ENCODE peak calls at places on chromosomes 13 and 19, in six cellular contexts. One of them, this sample, is unnamed.

GRCh38 chr13:24032674-24033073 is 127.8 kb upstream of the SPATA13 start:
- DNase-seq in astrocyte of the spinal cord: peak; percentile 8
- DNase-seq in IMR-90: peak; percentile 34
- DNase-seq in fibroblast of lung: peak; percentile 64
- DNase-seq in upper lobe of right lung: no peak
- DNase-seq in brain microvascular endothelial cell: no peak
- DNase-seq in this sample: no peak

GRCh38 chr13:37656247-37656940 is 57.8 kb upstream of the POSTN start:
- DNase-seq in astrocyte of the spinal cord: peak; percentile 95
- DNase-seq in brain microvascular endothelial cell: peak; percentile 95
- DNase-seq in upper lobe of right lung: no peak
- DNase-seq in fibroblast of lung: peak; percentile 99
- DNase-seq in IMR-90: peak; percentile 99
- DNase-seq in this sample: no peak

GRCh38 chr13:28568286-28568685 is 73.4 kb upstream of the FLT1 start:
- DNase-seq in brain microvascular endothelial cell: no peak
- DNase-seq in IMR-90: peak; percentile 62
- DNase-seq in astrocyte of the spinal cord: no peak
- DNase-seq in upper lobe of right lung: peak; percentile 71
- DNase-seq in fibroblast of lung: peak; percentile 11
- DNase-seq in this sample: peak; percentile 21

GRCh38 chr13:56019606-56020005 is 1121.1 kb upstream of the PRR20A start:
- DNase-seq in IMR-90: no peak
- DNase-seq in astrocyte of the spinal cord: no peak
- DNase-seq in upper lobe of right lung: no peak
- DNase-seq in brain microvascular endothelial cell: no peak
- DNase-seq in fibroblast of lung: no peak
- DNase-seq in this sample: no peak

GRCh38 chr13:44801990-44802389 is 187.3 kb downstream of the NUFIP1 start:
- DNase-seq in fibroblast of lung: peak; percentile 82
- DNase-seq in upper lobe of right lung: no peak
- DNase-seq in astrocyte of the spinal cord: peak; percentile 83
- DNase-seq in brain microvascular endothelial cell: peak; percentile 76
- DNase-seq in IMR-90: peak; percentile 89
- DNase-seq in this sample: no peak

GRCh38 chr13:50908371-50908770 is 1.2 kb upstream of the RNASEH2B start:
- DNase-seq in fibroblast of lung: no peak
- DNase-seq in IMR-90: no peak
- DNase-seq in upper lobe of right lung: no peak
- DNase-seq in astrocyte of the spinal cord: no peak
- DNase-seq in brain microvascular endothelial cell: no peak
- DNase-seq in this sample: peak; percentile 68

GRCh38 chr19:47581605-47582319 is 8.8 kb upstream of the ZNF541 start:
- DNase-seq in fibroblast of lung: no peak
- DNase-seq in astrocyte of the spinal cord: no peak
- DNase-seq in upper lobe of right lung: peak; percentile 79
- DNase-seq in IMR-90: no peak
- DNase-seq in brain microvascular endothelial cell: no peak
- DNase-seq in this sample: no peak

GRCh38 chr19:21586341-21587116 is 81.1 kb downstream of the ZNF429 start:
- DNase-seq in upper lobe of right lung: peak; percentile 70
- DNase-seq in brain microvascular endothelial cell: no peak
- DNase-seq in IMR-90: no peak
- DNase-seq in fibroblast of lung: no peak
- DNase-seq in astrocyte of the spinal cord: no peak
- DNase-seq in this sample: no peak

GRCh38 chr13:28358673-28359072 is 136.3 kb downstream of the FLT1 start:
- DNase-seq in IMR-90: no peak
- DNase-seq in astrocyte of the spinal cord: no peak
- DNase-seq in upper lobe of right lung: no peak
- DNase-seq in brain microvascular endothelial cell: no peak
- DNase-seq in fibroblast of lung: no peak
- DNase-seq in this sample: no peak

GRCh38 chr13:51682691-51683090 is 98.4 kb downstream of the WDFY2 start:
- DNase-seq in brain microvascular endothelial cell: no peak
- DNase-seq in upper lobe of right lung: no peak
- DNase-seq in IMR-90: peak; percentile 27
- DNase-seq in fibroblast of lung: no peak
- DNase-seq in astrocyte of the spinal cord: no peak
- DNase-seq in this sample: no peak

GRCh38 chr19:27746691-27747380 is 1466.1 kb downstream of the UQCRFS1 start:
- DNase-seq in brain microvascular endothelial cell: peak; percentile 9
- DNase-seq in upper lobe of right lung: peak; percentile 63
- DNase-seq in fibroblast of lung: peak; percentile 38
- DNase-seq in IMR-90: peak; percentile 1
- DNase-seq in astrocyte of the spinal cord: no peak
- DNase-seq in this sample: no peak

GRCh38 chr19:3783660-3784584 is 2.3 kb downstream of the MATK start:
- DNase-seq in fibroblast of lung: no peak
- DNase-seq in astrocyte of the spinal cord: no peak
- DNase-seq in brain microvascular endothelial cell: no peak
- DNase-seq in IMR-90: no peak
- DNase-seq in upper lobe of right lung: peak; percentile 64
- DNase-seq in this sample: no peak

GRCh38 chr19:27793644-27794443 is 1419.1 kb downstream of the UQCRFS1 start:
- DNase-seq in upper lobe of right lung: peak; percentile 97
- DNase-seq in IMR-90: peak; percentile 93
- DNase-seq in astrocyte of the spinal cord: peak; percentile 96
- DNase-seq in fibroblast of lung: peak; percentile 95
- DNase-seq in brain microvascular endothelial cell: peak; percentile 95
- DNase-seq in this sample: peak; percentile 91

GRCh38 chr13:42990147-42990990 is 1.7 kb downstream of the EPSTI1 start:
- DNase-seq in astrocyte of the spinal cord: peak; percentile 75
- DNase-seq in brain microvascular endothelial cell: peak; percentile 50
- DNase-seq in fibroblast of lung: no peak
- DNase-seq in upper lobe of right lung: no peak
- DNase-seq in IMR-90: peak; percentile 57
- DNase-seq in this sample: no peak

GRCh38 chr13:39612023-39612637 is 9.1 kb upstream of the LHFPL6 start:
- DNase-seq in IMR-90: peak; percentile 78
- DNase-seq in upper lobe of right lung: no peak
- DNase-seq in brain microvascular endothelial cell: peak; percentile 76
- DNase-seq in fibroblast of lung: peak; percentile 71
- DNase-seq in astrocyte of the spinal cord: peak; percentile 78
- DNase-seq in this sample: peak; percentile 54

GRCh38 chr13:44321961-44322360 is 51.7 kb upstream of the SERP2 start:
- DNase-seq in fibroblast of lung: no peak
- DNase-seq in brain microvascular endothelial cell: no peak
- DNase-seq in upper lobe of right lung: no peak
- DNase-seq in IMR-90: no peak
- DNase-seq in astrocyte of the spinal cord: no peak
- DNase-seq in this sample: no peak

GRCh38 chr13:109314101-109314500 is 472.3 kb downstream of the IRS2 start:
- DNase-seq in fibroblast of lung: no peak
- DNase-seq in upper lobe of right lung: no peak
- DNase-seq in brain microvascular endothelial cell: no peak
- DNase-seq in astrocyte of the spinal cord: no peak
- DNase-seq in IMR-90: no peak
- DNase-seq in this sample: no peak

GRCh38 chr13:114096811-114097503 is 35.5 kb downstream of the RASA3 start:
- DNase-seq in astrocyte of the spinal cord: no peak
- DNase-seq in upper lobe of right lung: peak; percentile 52
- DNase-seq in brain microvascular endothelial cell: no peak
- DNase-seq in IMR-90: no peak
- DNase-seq in fibroblast of lung: no peak
- DNase-seq in this sample: no peak

GRCh38 chr13:30051531-30052060 is 201.2 kb upstream of the UBL3 start:
- DNase-seq in fibroblast of lung: peak; percentile 20
- DNase-seq in brain microvascular endothelial cell: no peak
- DNase-seq in upper lobe of right lung: no peak
- DNase-seq in astrocyte of the spinal cord: no peak
- DNase-seq in IMR-90: no peak
- DNase-seq in this sample: no peak

GRCh38 chr13:70844391-70845108 is 736.3 kb upstream of the KLHL1 start:
- DNase-seq in astrocyte of the spinal cord: no peak
- DNase-seq in fibroblast of lung: no peak
- DNase-seq in IMR-90: no peak
- DNase-seq in brain microvascular endothelial cell: no peak
- DNase-seq in upper lobe of right lung: no peak
- DNase-seq in this sample: no peak

GRCh38 chr19:11458236-11458900 is 22.5 kb downstream of the ELAVL3 start:
- DNase-seq in astrocyte of the spinal cord: no peak
- DNase-seq in upper lobe of right lung: no peak
- DNase-seq in brain microvascular endothelial cell: no peak
- DNase-seq in IMR-90: no peak
- DNase-seq in fibroblast of lung: no peak
- DNase-seq in this sample: no peak

GRCh38 chr13:79874396-79875360 is 393.7 kb downstream of the NDFIP2 start:
- DNase-seq in astrocyte of the spinal cord: no peak
- DNase-seq in brain microvascular endothelial cell: no peak
- DNase-seq in upper lobe of right lung: no peak
- DNase-seq in fibroblast of lung: peak; percentile 29
- DNase-seq in IMR-90: peak; percentile 48
- DNase-seq in this sample: no peak

GRCh38 chr13:59318320-59318930 is 845.3 kb downstream of the DIAPH3 start:
- DNase-seq in IMR-90: peak; percentile 46
- DNase-seq in astrocyte of the spinal cord: peak; percentile 74
- DNase-seq in fibroblast of lung: peak; percentile 39
- DNase-seq in brain microvascular endothelial cell: peak; percentile 68
- DNase-seq in upper lobe of right lung: peak; percentile 70
- DNase-seq in this sample: peak; percentile 45

GRCh38 chr13:30844548-30845296 is 61.3 kb upstream of the MEDAG start:
- DNase-seq in upper lobe of right lung: no peak
- DNase-seq in IMR-90: no peak
- DNase-seq in astrocyte of the spinal cord: no peak
- DNase-seq in fibroblast of lung: no peak
- DNase-seq in brain microvascular endothelial cell: no peak
- DNase-seq in this sample: no peak

GRCh38 chr19:16052353-16052752 is 23.9 kb upstream of the TPM4 start:
- DNase-seq in astrocyte of the spinal cord: no peak
- DNase-seq in brain microvascular endothelial cell: no peak
- DNase-seq in fibroblast of lung: no peak
- DNase-seq in upper lobe of right lung: no peak
- DNase-seq in IMR-90: no peak
- DNase-seq in this sample: no peak

GRCh38 chr13:82010780-82011179 is 1669.9 kb upstream of the SPRY2 start:
- DNase-seq in fibroblast of lung: peak; percentile 1
- DNase-seq in brain microvascular endothelial cell: no peak
- DNase-seq in upper lobe of right lung: no peak
- DNase-seq in astrocyte of the spinal cord: peak; percentile 19
- DNase-seq in IMR-90: no peak
- DNase-seq in this sample: no peak

GRCh38 chr19:33610588-33610987 is 11.2 kb upstream of the CHST8 start:
- DNase-seq in astrocyte of the spinal cord: no peak
- DNase-seq in IMR-90: no peak
- DNase-seq in upper lobe of right lung: no peak
- DNase-seq in fibroblast of lung: no peak
- DNase-seq in brain microvascular endothelial cell: no peak
- DNase-seq in this sample: no peak

GRCh38 chr19:48638831-48639381 is 1.7 kb upstream of the DBP start:
- DNase-seq in IMR-90: no peak
- DNase-seq in upper lobe of right lung: peak; percentile 72
- DNase-seq in fibroblast of lung: no peak
- DNase-seq in brain microvascular endothelial cell: no peak
- DNase-seq in astrocyte of the spinal cord: no peak
- DNase-seq in this sample: no peak

GRCh38 chr13:110391273-110391672 is 84.2 kb downstream of the COL4A2 start:
- DNase-seq in astrocyte of the spinal cord: peak; percentile 63
- DNase-seq in IMR-90: peak; percentile 76
- DNase-seq in upper lobe of right lung: no peak
- DNase-seq in fibroblast of lung: peak; percentile 81
- DNase-seq in brain microvascular endothelial cell: peak; percentile 68
- DNase-seq in this sample: no peak

GRCh38 chr13:79612604-79613003 is 131.6 kb downstream of the NDFIP2 start:
- DNase-seq in astrocyte of the spinal cord: no peak
- DNase-seq in brain microvascular endothelial cell: no peak
- DNase-seq in upper lobe of right lung: no peak
- DNase-seq in IMR-90: no peak
- DNase-seq in fibroblast of lung: no peak
- DNase-seq in this sample: no peak

GRCh38 chr13:47033216-47033615 is 136.4 kb upstream of the HTR2A start:
- DNase-seq in IMR-90: peak; percentile 55
- DNase-seq in upper lobe of right lung: no peak
- DNase-seq in brain microvascular endothelial cell: peak; percentile 50
- DNase-seq in fibroblast of lung: peak; percentile 81
- DNase-seq in astrocyte of the spinal cord: peak; percentile 74
- DNase-seq in this sample: no peak
- H3K4me3 ChIP-seq in IMR-90: peak overlapping the region; percentile 48
- H3K4me3 ChIP-seq in upper lobe of right lung: no peak overlapping the region
- H3K4me3 ChIP-seq in brain microvascular endothelial cell: peak overlapping the region; percentile 44
- H3K4me3 ChIP-seq in fibroblast of lung: peak overlapping the region; percentile 30
- H3K4me3 ChIP-seq in astrocyte of the spinal cord: peak overlapping the region; percentile 12
- H3K4me3 ChIP-seq in this sample: no peak overlapping the region

GRCh38 chr19:45782820-45783785 is 813 bp upstream of the DMPK start:
- DNase-seq in astrocyte of the spinal cord: peak; percentile 46
- DNase-seq in fibroblast of lung: peak; percentile 65
- DNase-seq in upper lobe of right lung: no peak
- DNase-seq in brain microvascular endothelial cell: peak; percentile 28
- DNase-seq in IMR-90: peak; percentile 71
- DNase-seq in this sample: no peak
- H3K4me3 ChIP-seq in astrocyte of the spinal cord: no peak overlapping the region
- H3K4me3 ChIP-seq in fibroblast of lung: peak overlapping the region; percentile 7
- H3K4me3 ChIP-seq in upper lobe of right lung: peak overlapping the region; percentile 56
- H3K4me3 ChIP-seq in brain microvascular endothelial cell: peak overlapping the region; percentile 12
- H3K4me3 ChIP-seq in IMR-90: no peak overlapping the region
- H3K4me3 ChIP-seq in this sample: no peak overlapping the region

DNA sequence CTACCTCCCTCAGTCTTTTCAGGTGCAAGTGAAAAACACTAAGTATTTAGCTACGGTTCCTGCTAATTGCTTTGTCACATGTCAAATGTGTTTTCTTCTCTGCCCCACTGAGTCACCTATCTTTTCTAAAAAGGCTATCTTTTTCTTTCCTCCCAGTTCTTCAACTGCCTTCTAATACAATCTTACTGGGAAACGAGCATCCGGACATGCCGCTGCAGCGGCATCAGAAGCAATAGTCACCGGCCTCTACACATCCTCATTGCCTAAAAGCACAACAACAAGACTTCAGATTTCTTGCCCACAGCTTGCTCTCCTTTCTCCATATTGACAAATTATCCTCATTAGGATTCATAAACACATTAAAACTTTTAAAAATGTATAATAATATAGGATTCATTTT is 1.2 kb downstream of the PCDH9 start:
- DNase-seq in brain microvascular endothelial cell: no peak
- DNase-seq in fibroblast of lung: peak; percentile 30
- DNase-seq in IMR-90: peak; percentile 32
- DNase-seq in astrocyte of the spinal cord: peak; percentile 33
- DNase-seq in upper lobe of right lung: no peak
- DNase-seq in this sample: no peak
- H3K4me3 ChIP-seq in brain microvascular endothelial cell: peak overlapping the region; percentile 85
- H3K4me3 ChIP-seq in fibroblast of lung: peak overlapping the region; percentile 66
- H3K4me3 ChIP-seq in IMR-90: peak overlapping the region; percentile 25
- H3K4me3 ChIP-seq in astrocyte of the spinal cord: peak overlapping the region; percentile 80
- H3K4me3 ChIP-seq in upper lobe of right lung: peak overlapping the region; percentile 77
- H3K4me3 ChIP-seq in this sample: no peak overlapping the region

DNA sequence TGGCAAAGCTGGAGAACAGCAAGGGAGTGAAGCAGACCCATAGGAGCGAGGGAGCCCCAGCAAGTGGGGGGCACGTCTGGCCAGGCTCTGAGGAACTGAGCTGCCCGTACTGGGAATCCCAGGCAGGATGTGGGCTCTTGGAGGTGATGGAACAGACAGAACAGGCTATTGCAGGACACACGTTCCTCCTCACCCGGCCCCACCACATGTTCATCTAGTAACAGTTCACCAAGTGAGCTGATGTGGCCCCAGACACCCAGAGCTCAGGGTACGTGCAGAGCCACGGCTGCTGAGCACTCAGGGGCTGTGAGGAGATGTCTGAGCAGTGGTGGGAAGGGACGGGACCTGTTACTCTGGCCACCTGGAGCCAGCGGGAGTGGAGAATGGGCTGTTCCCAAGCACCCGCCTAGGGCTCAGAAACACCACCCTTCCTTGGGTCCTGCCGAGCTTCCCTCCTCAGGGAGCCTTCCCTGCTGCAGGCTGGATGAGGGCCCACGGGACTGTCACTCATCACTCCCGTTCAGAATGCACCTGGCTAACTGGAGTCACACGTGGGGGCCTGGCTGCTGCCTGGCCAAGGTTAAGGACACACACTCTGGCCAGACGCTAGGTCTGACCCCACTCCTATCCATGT is 18.4 kb downstream of the ELL start:
- DNase-seq in brain microvascular endothelial cell: no peak
- DNase-seq in fibroblast of lung: no peak
- DNase-seq in IMR-90: no peak
- DNase-seq in astrocyte of the spinal cord: no peak
- DNase-seq in upper lobe of right lung: no peak
- DNase-seq in this sample: no peak
- H3K4me3 ChIP-seq in brain microvascular endothelial cell: no peak overlapping the region
- H3K4me3 ChIP-seq in fibroblast of lung: no peak overlapping the region
- H3K4me3 ChIP-seq in IMR-90: no peak overlapping the region
- H3K4me3 ChIP-seq in astrocyte of the spinal cord: no peak overlapping the region
- H3K4me3 ChIP-seq in upper lobe of right lung: no peak overlapping the region
- H3K4me3 ChIP-seq in this sample: no peak overlapping the region

This sample was measured in Jurkat, Clone E6-1.